ENCODE peak calls at places on chromosome 7, in five cellular contexts. B is H9, V is H1, G is neuronal stem cell, T is trophoblast cell. C is an unnamed sample.

GRCh38 chr7:69775231-69775771 is 177.0 kb downstream of the AUTS2 start:
- DNase-seq in B (no peak), G (no peak), T (peak), V (no peak), C (no peak)

GRCh38 chr7:139246905-139247304 is 15.9 kb downstream of the UBN2 start:
- DNase-seq in B (no peak), V (no peak), T (no peak), G (no peak), C (peak)

GRCh38 chr7:66524738-66525137 is 103.9 kb upstream of the KCTD7 start:
- DNase-seq in V (no peak), B (no peak), T (no peak), G (no peak), C (no peak)

GRCh38 chr7:33907625-33908024 is 2.3 kb downstream of the BMPER start:
- DNase-seq in G (no peak), B (no peak), T (no peak), V (no peak), C (no peak)

GRCh38 chr7:138843632-138844580 is 45.9 kb upstream of the ATP6V0A4 start:
- DNase-seq in T (no peak), G (no peak), B (peak), V (peak), C (no peak)

GRCh38 chr7:6482307-6482706 is 34.6 kb upstream of the DAGLB start:
- DNase-seq in T (no peak), B (no peak), G (no peak), V (no peak), C (no peak)

GRCh38 chr7:63925262-63925625 is 73.4 kb upstream of the ZNF722 start:
- DNase-seq in G (no peak), T (no peak), B (no peak), V (no peak), C (no peak)

GRCh38 chr7:84291756-84292155 is 97.2 kb upstream of the SEMA3A start:
- DNase-seq in B (no peak), V (no peak), T (no peak), G (peak), C (no peak)

GRCh38 chr7:25262586-25262985 is 34.3 kb upstream of the NPVF start:
- DNase-seq in V (no peak), B (no peak), G (no peak), T (peak), C (no peak)

GRCh38 chr7:149321978-149322541 is 60.1 kb downstream of the ZNF783 start:
- DNase-seq in G (no peak), B (no peak), V (no peak), T (no peak), C (peak)

GRCh38 chr7:13990319-13990983 is 985 bp upstream of the ETV1 start:
- DNase-seq in G (peak), T (peak), V (peak), B (peak), C (peak)

GRCh38 chr7:1232623-1233327 is at the start of gene UNCX:
- DNase-seq in V (no peak), B (peak), G (no peak), T (no peak), C (no peak)

GRCh38 chr7:56019501-56019900 is 31.7 kb downstream of the PSPH start:
- DNase-seq in V (no peak), T (no peak), B (no peak), G (no peak), C (no peak)
- H3K4me2 ChIP-seq in V (no peak), T (no peak), B (no peak), G (no peak), C (no peak)

GRCh38 chr7:30170460-30171197 is 35.8 kb downstream of the MTURN start:
- DNase-seq in T (no peak), B (no peak), V (no peak), G (no peak), C (no peak)

GRCh38 chr7:30175171-30175570 is 40.4 kb downstream of the MTURN start:
- DNase-seq in G (no peak), B (no peak), T (no peak), V (no peak), C (no peak)

GRCh38 chr7:30171753-30172447 is 37.1 kb downstream of the MTURN start:
- DNase-seq in B (no peak), G (no peak), T (peak), V (no peak), C (peak)

GRCh38 chr7:30173058-30173897 is 38.5 kb downstream of the MTURN start:
- DNase-seq in G (no peak), T (peak), V (no peak), B (no peak), C (peak)

DNA sequence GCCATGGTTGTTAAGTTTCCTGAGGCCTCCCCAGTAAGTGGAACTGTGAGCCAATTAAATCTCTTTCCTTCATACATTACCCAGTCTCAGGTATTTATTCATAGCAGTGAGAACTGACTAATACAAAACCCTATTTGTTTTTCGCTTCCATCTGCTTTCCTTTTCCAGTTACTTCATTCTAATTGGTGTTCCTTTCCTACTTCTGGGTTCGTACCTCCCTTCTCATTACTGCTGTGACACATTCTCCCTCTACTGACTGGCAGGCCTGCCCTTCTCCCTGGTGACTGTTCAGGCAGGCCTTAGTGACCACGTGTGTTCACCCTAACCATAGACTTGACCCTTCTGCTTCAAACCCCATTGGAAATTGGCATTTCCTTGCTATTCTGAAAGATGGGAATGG is 37.7 kb downstream of the MTURN start:
- DNase-seq in V (no peak), G (no peak), T (no peak), B (no peak), C (no peak)
- H2BK12ac ChIP-seq in V (peak), G (no peak), T (no peak), B (no peak), C (no peak)

GRCh38 chr7:98339043-98339442 is 57.6 kb downstream of the BRI3 start:
- DNase-seq in G (no peak), B (no peak), T (no peak), V (no peak), C (no peak)
- H3K4me2 ChIP-seq in G (no peak), B (no peak), T (no peak), V (no peak), C (no peak)

DNA sequence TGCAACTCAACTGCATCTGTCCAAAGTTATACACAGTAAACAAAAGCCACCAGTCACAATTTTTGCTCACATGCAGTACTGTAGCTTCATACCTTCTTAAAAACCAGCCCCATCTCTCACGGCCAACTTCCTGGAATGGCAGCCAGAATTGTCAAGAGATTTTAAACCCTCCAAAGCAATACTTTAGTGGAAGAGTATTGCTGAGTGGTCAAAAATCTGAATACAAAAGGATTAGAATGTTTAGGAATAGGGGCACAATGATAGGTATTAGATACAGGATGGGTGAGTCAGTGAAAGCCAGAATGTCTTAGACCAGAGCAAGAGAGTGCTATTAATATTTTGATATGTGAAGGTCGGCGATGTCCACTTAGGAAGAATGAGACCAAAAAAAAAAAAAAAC is 193.9 kb downstream of the AGMO start:
- DNase-seq in G (no peak), B (no peak), T (no peak), V (no peak), C (no peak)
- H2BK12ac ChIP-seq in G (no peak), B (no peak), T (no peak), V (no peak), C (no peak)

GRCh38 chr7:86765931-86766330 is 122.2 kb downstream of the GRM3 start:
- DNase-seq in V (no peak), B (no peak), T (no peak), G (no peak), C (no peak)
- H3K4me2 ChIP-seq in V (no peak), B (no peak), T (no peak), G (no peak), C (no peak)

GRCh38 chr7:23930312-23930711 is 220.3 kb downstream of the STK31 start:
- DNase-seq in B (no peak), T (no peak), G (no peak), V (no peak), C (no peak)

GRCh38 chr7:23927709-23928108 is 217.7 kb downstream of the STK31 start:
- DNase-seq in V (no peak), G (no peak), B (no peak), T (no peak), C (no peak)

GRCh38 chr7:23928391-23928790 is 218.4 kb downstream of the STK31 start:
- DNase-seq in B (no peak), T (no peak), V (no peak), G (no peak), C (no peak)

DNA sequence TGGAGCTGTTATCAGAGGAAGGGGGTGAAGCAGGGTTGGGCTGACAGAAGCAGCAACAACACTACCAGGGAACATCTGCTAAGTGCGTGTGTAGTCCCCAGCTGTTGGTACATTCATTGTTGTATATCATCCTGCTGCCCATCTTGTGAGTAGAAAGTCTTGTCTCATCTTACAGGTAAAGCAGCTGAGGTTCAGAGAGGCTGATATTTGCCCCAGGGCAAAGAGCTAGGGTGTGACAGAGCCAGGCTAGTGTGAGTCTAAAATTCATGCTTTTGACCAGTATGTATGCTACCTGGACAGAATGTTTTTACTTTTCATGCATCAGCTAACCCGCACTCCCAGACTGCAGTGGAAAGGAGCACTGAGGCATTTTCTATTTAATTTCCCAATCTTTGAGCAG is 221.6 kb downstream of the STK31 start:
- DNase-seq in T (peak), B (no peak), V (no peak), G (no peak), C (no peak)
- H2BK12ac ChIP-seq in T (no peak), B (no peak), V (no peak), G (no peak), C (no peak)

GRCh38 chr7:151697942-151698341 is 178.2 kb upstream of the RHEB start:
- DNase-seq in G (no peak), B (no peak), T (no peak), V (no peak), C (no peak)

GRCh38 chr7:151695856-151696555 is 176.3 kb upstream of the RHEB start:
- DNase-seq in G (no peak), T (no peak), B (no peak), V (no peak), C (no peak)

GRCh38 chr7:151699147-151699546 is 177.8 kb downstream of the PRKAG2 start:
- DNase-seq in G (no peak), V (no peak), B (no peak), T (peak), C (peak)

GRCh38 chr7:151696738-151697514 is 177.2 kb upstream of the RHEB start:
- DNase-seq in G (no peak), B (peak), V (no peak), T (peak), C (no peak)

GRCh38 chr7:151697515-151697895 is 177.8 kb upstream of the RHEB start:
- DNase-seq in G (no peak), B (no peak), V (no peak), T (no peak), C (no peak)
- H3K4me2 ChIP-seq in G (no peak), B (no peak), V (no peak), T (no peak), C (no peak)

GRCh38 chr7:157794764-157795101 is 457.9 kb downstream of the DNAJB6 start:
- DNase-seq in G (no peak), T (no peak), V (no peak), B (no peak), C (no peak)
- H2BK12ac ChIP-seq in G (no peak), T (no peak), V (no peak), B (no peak), C (no peak)

DNA sequence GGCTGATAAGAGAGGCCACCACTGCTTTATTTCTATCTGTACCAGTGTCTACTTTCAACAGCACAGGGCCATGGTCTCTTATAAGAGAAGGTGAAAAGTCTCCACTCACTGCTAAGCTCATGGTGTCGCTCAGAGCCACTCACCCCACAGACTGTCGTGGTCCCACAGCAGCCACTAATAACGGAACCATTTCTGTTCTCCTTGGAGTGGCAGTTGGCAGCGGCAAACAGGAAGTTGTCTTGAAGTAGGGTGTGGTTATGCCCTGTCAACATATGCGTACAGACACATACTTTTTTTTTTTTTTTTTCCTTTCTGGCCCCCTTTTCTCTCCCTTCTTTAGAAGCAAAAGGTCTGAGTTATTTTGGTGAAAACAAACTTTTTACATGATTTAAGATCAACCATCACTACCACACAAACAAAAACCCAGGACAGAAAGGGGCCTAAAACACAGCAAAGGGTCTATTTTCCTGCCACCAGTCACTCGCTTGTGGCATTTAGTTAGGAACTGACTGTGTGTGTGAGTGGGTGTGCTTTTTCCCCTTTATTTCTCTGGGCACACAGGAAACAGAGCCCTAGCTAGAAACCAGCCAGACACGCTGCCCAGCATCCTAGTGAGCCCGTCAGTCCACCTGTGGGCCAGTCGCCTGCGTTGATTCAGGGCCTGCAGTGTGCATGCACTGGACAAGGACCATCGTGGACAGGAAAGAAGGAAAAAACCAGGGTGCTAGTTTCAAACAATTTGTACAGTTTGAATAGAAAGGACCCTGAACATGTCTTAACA is 96.7 kb upstream of the EFCAB10 start:
- DNase-seq in V (no peak), B (no peak), T (no peak), G (no peak), C (no peak)
- H3K4me2 ChIP-seq in V (no peak), B (no peak), T (no peak), G (no peak), C (no peak)

GRCh38 chr7:143287935-143288826 is at the start of gene CASP2:
- DNase-seq in B (peak), G (peak), T (peak), V (peak), C (peak)
- H2BK12ac ChIP-seq in B (no peak), G (no peak), T (peak), V (peak), C (no peak)